ENCODE peak calls at places on chromosomes 13 and 19, in four cellular contexts. P is kidney epithelial cell, B is heart left ventricle, T is Peyer's patch. M is an unnamed sample.

GRCh38 chr19:49533551-49534488 is 6.0 kb downstream of the RCN3 start:
- DNase-seq in P (no peak), T (peak; percentile 88), B (peak; percentile 78), M (peak; percentile 74)

GRCh38 chr19:13681509-13681908 is 82.8 kb upstream of the MRI1 start:
- DNase-seq in T (no peak), P (no peak), B (no peak), M (peak; percentile 16)

GRCh38 chr19:3020321-3020960 is 8.6 kb downstream of the TLE2 start:
- DNase-seq in T (no peak), P (no peak), B (no peak), M (no peak)

GRCh38 chr19:2253106-2254051 is 2.8 kb downstream of the JSRP1 start:
- DNase-seq in P (no peak), B (no peak), T (no peak), M (peak; percentile 59)

GRCh38 chr13:31940076-31940475 is 91.5 kb upstream of the FRY start:
- DNase-seq in B (no peak), P (no peak), T (no peak), M (no peak)

GRCh38 chr13:50531917-50532899 is 311.3 kb downstream of the DLEU7 start:
- DNase-seq in P (no peak), B (no peak), T (no peak), M (peak; percentile 67)

GRCh38 chr19:11693505-11694499 is 44.9 kb downstream of the ZNF823 start:
- DNase-seq in T (no peak), P (no peak), B (no peak), M (peak; percentile 11)

GRCh38 chr19:13492128-13492527 is 14.2 kb downstream of the CACNA1A start:
- DNase-seq in P (no peak), T (no peak), B (no peak), M (no peak)

GRCh38 chr13:20161275-20161950 is 561 bp upstream of the GJA3 start:
- DNase-seq in T (peak; percentile 81), B (peak; percentile 61), P (no peak), M (peak; percentile 8)

GRCh38 chr13:59340151-59340550 is 823.6 kb downstream of the DIAPH3 start:
- DNase-seq in B (no peak), T (no peak), P (no peak), M (no peak)

GRCh38 chr13:28574617-28575142 is 79.8 kb upstream of the FLT1 start:
- DNase-seq in B (peak; percentile 50), T (peak; percentile 79), P (peak; percentile 90), M (no peak)

GRCh38 chr13:114019367-114019766 is 45.5 kb upstream of the C13orf46 start:
- DNase-seq in B (no peak), P (no peak), T (no peak), M (no peak)

GRCh38 chr19:50820549-50821247 is 2.9 kb downstream of the KLK1 start:
- DNase-seq in T (peak; percentile 82), B (no peak), P (no peak), M (no peak)

GRCh38 chr19:41753159-41753558 is 2.2 kb upstream of the CEACAM6 start:
- DNase-seq in P (no peak), T (peak; percentile 89), B (peak; percentile 37), M (no peak)

GRCh38 chr13:45393941-45394570 is 24.1 kb downstream of the SLC25A30 start:
- DNase-seq in T (peak; percentile 77), B (no peak), P (peak; percentile 29), M (peak; percentile 65)

GRCh38 chr13:75636339-75637095 is 387 bp downstream of the LMO7 start:
- DNase-seq in B (peak; percentile 36), P (no peak), T (peak; percentile 61), M (peak; percentile 10)

GRCh38 chr13:44703371-44703770 is 127.2 kb upstream of the TSC22D1 start:
- DNase-seq in B (no peak), T (no peak), P (peak; percentile 53), M (no peak)

GRCh38 chr13:30600470-30600869 is 17.2 kb upstream of the USPL1 start:
- DNase-seq in P (no peak), B (no peak), T (no peak), M (no peak)

GRCh38 chr13:51180853-51181511 is 41.2 kb upstream of the FAM124A start:
- DNase-seq in T (no peak), B (no peak), P (no peak), M (no peak)

GRCh38 chr13:33281951-33282595 is 3.5 kb downstream of the STARD13 start:
- DNase-seq in T (no peak), B (no peak), P (no peak), M (no peak)

GRCh38 chr19:21569497-21569870 is 64.1 kb downstream of the ZNF429 start:
- DNase-seq in P (no peak), T (peak; percentile 62), B (no peak), M (no peak)

GRCh38 chr13:24668955-24669354 is 11.3 kb upstream of the ATP12A start:
- DNase-seq in B (no peak), P (no peak), T (peak; percentile 80), M (no peak)

GRCh38 chr13:24671367-24672117 is 8.7 kb upstream of the ATP12A start:
- DNase-seq in B (no peak), P (peak; percentile 71), T (peak; percentile 70), M (peak; percentile 91)

GRCh38 chr13:24670174-24670573 is 10.0 kb upstream of the ATP12A start:
- DNase-seq in T (peak; percentile 52), P (no peak), B (no peak), M (no peak)

GRCh38 chr13:24672141-24673132 is 7.8 kb upstream of the ATP12A start:
- DNase-seq in T (peak; percentile 15), B (no peak), P (no peak), M (peak; percentile 26)

GRCh38 chr13:24670927-24671326 is 9.3 kb upstream of the ATP12A start:
- DNase-seq in B (no peak), P (no peak), T (peak; percentile 52), M (peak; percentile 28)
- TF ChIP-seq CTCF in B (no peak), P (peak; percentile 42), T (peak; percentile 28), M (no peak)

DNA sequence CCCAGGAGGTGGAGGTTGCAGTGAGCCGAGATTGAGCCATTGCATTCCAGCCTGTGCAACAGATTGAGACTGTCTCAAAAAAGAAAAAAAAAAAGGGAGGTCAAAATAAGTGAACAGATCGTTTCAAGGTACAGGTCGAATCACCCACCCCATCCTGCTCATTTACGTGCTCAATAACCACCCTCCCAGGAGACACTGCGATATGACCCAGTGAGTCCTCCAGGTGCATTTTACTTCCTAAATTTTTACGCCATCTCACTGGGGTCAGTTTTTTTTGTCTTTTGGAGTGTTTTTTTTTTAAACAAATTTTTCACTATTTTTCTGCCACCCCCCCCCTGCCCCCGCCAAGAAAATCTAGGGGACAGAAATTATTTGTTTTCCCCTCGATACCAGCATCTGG is 68.1 kb downstream of the ZNF486 start:
- DNase-seq in B (no peak), P (no peak), T (no peak), M (no peak)
- H3K36me3 ChIP-seq in B (no peaks in the 10 kb centered on the region), P (no peaks in the 10 kb centered on the region), T (no peaks in the 10 kb centered on the region), M (no peaks in the 10 kb centered on the region)

GRCh38 chr19:55451522-55452380 is 8.7 kb upstream of the SHISA7 start:
- DNase-seq in B (no peak), T (no peak), P (no peak), M (no peak)
- H3K4me3 ChIP-seq in B (peak overlapping the region; percentile 22), T (no peak overlapping the region), P (no peak overlapping the region), M (peak overlapping the region; percentile 25)

DNA sequence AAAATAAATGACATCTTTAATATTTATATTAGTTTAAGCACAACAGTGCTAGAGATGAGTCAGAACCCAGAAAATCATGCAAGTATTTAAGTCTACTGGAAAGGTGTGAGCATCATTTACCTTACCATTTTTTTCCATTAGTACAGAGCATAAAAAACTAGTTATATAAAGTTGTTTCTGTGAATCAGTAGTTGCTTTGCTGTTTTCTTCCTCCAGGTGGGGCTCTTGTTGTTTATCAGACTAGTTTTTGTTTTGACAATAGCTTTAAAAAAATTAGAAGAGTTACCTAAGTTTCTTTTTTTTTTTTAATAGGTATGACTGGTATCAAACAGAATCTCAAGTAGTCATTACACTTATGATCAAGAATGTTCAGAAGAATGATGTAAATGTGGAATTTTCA is 12.7 kb downstream of the SUGT1 start:
- DNase-seq in B (no peak), P (no peak), T (no peak), M (peak; percentile 9)
- TF ChIP-seq CTCF in B (peak; percentile 42), P (peak; percentile 43), T (peak; percentile 38), M (peak; percentile 53)

GRCh38 chr19:9839415-9839814 is 4.3 kb downstream of the PIN1 start:
- DNase-seq in T (no peak), B (no peak), P (no peak), M (peak; percentile 19)
- H3K36me3 ChIP-seq in T (no peaks in the 10 kb centered on the region), B (peaks cover 59% of the 10 kb centered on the region), P (peaks cover 3% of the 10 kb centered on the region), M (peaks cover 25% of the 10 kb centered on the region)

M was measured in cardiac muscle cell.